ENCODE peak calls at places on chromosomes 6 and 20, in five cellular contexts. W is kidney tubule cell; J is midbrain; A is activated T-cell treated with anti-CD3 and anti-CD28 coated beads, Interleukin-2, amount 50 U/mL, for 72 hours; T is cerebellar nuclear complex. U is an unnamed sample.

GRCh38 chr6:37648465-37649330 is 49.0 kb downstream of the MDGA1 start:
- DNase-seq in J (no peak), W (peak), A (peak), T (no peak), U (no peak)

GRCh38 chr20:37425103-37425625 is 79.2 kb downstream of the SRC start:
- DNase-seq in J (no peak), W (no peak), A (no peak), T (no peak), U (no peak)

GRCh38 chr6:64217721-64218603 is 582.4 kb downstream of the PHF3 start:
- DNase-seq in W (peak), J (no peak), T (no peak), A (no peak), U (no peak)

GRCh38 chr6:169884158-169884557 is 132.7 kb downstream of the ERMARD start:
- DNase-seq in W (no peak), J (no peak), A (no peak), T (no peak), U (no peak)

GRCh38 chr6:127342946-127343752 is at the start of gene ECHDC1:
- DNase-seq in T (no peak), J (peak), W (peak), A (peak), U (peak)

GRCh38 chr20:46814366-46815232 is 80.0 kb upstream of the EYA2 start:
- DNase-seq in J (no peak), W (peak), A (no peak), T (no peak), U (peak)

GRCh38 chr6:168035661-168036616 is 38.5 kb downstream of the KIF25 start:
- DNase-seq in J (no peak), T (no peak), W (peak), A (peak), U (no peak)

GRCh38 chr6:158631678-158632537 is 12.6 kb downstream of the DYNLT1 start:
- DNase-seq in J (no peak), A (no peak), T (no peak), W (peak), U (no peak)

GRCh38 chr20:57558614-57559285 is 2.2 kb upstream of the PCK1 start:
- DNase-seq in A (no peak), W (peak), T (no peak), J (no peak), U (no peak)

GRCh38 chr6:146598785-146599405 is at the start of gene ADGB:
- DNase-seq in T (no peak), W (peak), A (no peak), J (peak), U (peak)

GRCh38 chr6:108598316-108598863 is 37.7 kb downstream of the FOXO3 start:
- DNase-seq in A (peak), T (no peak), J (no peak), W (peak), U (no peak)

GRCh38 chr6:15036690-15037245 is 209.1 kb upstream of the JARID2 start:
- DNase-seq in T (peak), W (peak), J (no peak), A (no peak), U (peak)

GRCh38 chr6:43972915-43973304 is 154.3 kb downstream of the MRPL14 start:
- DNase-seq in J (peak), T (peak), W (peak), A (no peak), U (no peak)

GRCh38 chr6:14476793-14477531 is 359.4 kb downstream of the CD83 start:
- DNase-seq in T (peak), A (no peak), W (peak), J (no peak), U (no peak)

GRCh38 chr20:53834044-53834442 is 236.4 kb downstream of the BCAS1 start:
- DNase-seq in A (no peak), J (no peak), T (no peak), W (peak), U (no peak)

GRCh38 chr6:44037847-44038542 is 89.3 kb downstream of the MRPL14 start:
- DNase-seq in T (no peak), A (no peak), J (no peak), W (no peak), U (no peak)

GRCh38 chr6:151475653-151476523 is 17.9 kb upstream of the CCDC170 start:
- DNase-seq in T (no peak), W (peak), J (peak), A (peak), U (peak)

GRCh38 chr20:53343433-53343832 is 250.2 kb downstream of the ZNF217 start:
- DNase-seq in W (no peak), T (no peak), A (no peak), J (no peak), U (peak)

GRCh38 chr20:59753836-59754235 is 149.5 kb downstream of the PHACTR3 start:
- DNase-seq in T (no peak), A (no peak), J (no peak), W (no peak), U (no peak)

GRCh38 chr20:45626540-45626939 is 3.0 kb upstream of the WFDC10A start:
- DNase-seq in A (no peak), T (no peak), J (no peak), W (no peak), U (no peak)

GRCh38 chr6:30490031-30490876 is 945 bp downstream of the HLA-E start:
- DNase-seq in A (peak), T (no peak), W (peak), J (no peak), U (peak)

GRCh38 chr20:49768204-49769124 is 44.2 kb upstream of the SLC9A8 start:
- DNase-seq in J (peak), A (no peak), T (no peak), W (peak), U (peak)

GRCh38 chr20:6008254-6008653 is 45.6 kb downstream of the LRRN4 start:
- DNase-seq in J (peak), T (no peak), A (no peak), W (peak), U (no peak)

GRCh38 chr20:34581341-34582189 is 23.0 kb downstream of the MAP1LC3A start:
- DNase-seq in W (peak), J (peak), A (peak), T (no peak), U (no peak)

GRCh38 chr20:36703530-36703929 is 42.4 kb downstream of the NDRG3 start:
- DNase-seq in W (no peak), A (no peak), J (no peak), T (no peak), U (no peak)

GRCh38 chr20:3328501-3328900 is 79.0 kb downstream of the DNAAF9 start:
- DNase-seq in W (no peak), T (no peak), J (no peak), A (no peak), U (no peak)

GRCh38 chr6:9948600-9949138 is 466.2 kb downstream of the TFAP2A start:
- DNase-seq in T (no peak), W (no peak), J (no peak), A (no peak), U (no peak)

U was measured in NCI-H146.